ENCODE peak calls at places on chromosomes 12 and 14, in four cellular contexts. One of them, this sample, is unnamed.

GRCh38 chr12:73731658-73732057 is 806.0 kb upstream of the ATXN7L3B start:
- DNase-seq in H1: no peak
- DNase-seq in GM12878: no peak
- DNase-seq in HepG2: no peak
- DNase-seq in this sample: no peak

GRCh38 chr14:98889107-98889835 is 382.7 kb downstream of the BCL11B start:
- DNase-seq in H1: no peak
- DNase-seq in GM12878: no peak
- DNase-seq in HepG2: no peak
- DNase-seq in this sample: no peak

GRCh38 chr14:83162351-83162929 is 1628.8 kb upstream of the SEL1L start:
- DNase-seq in H1: no peak
- DNase-seq in GM12878: no peak
- DNase-seq in HepG2: no peak
- DNase-seq in this sample: no peak

GRCh38 chr12:57309420-57309819 is 58.4 kb upstream of the STAC3 start:
- DNase-seq in H1: no peak
- DNase-seq in GM12878: no peak
- DNase-seq in HepG2: no peak
- DNase-seq in this sample: no peak

GRCh38 chr12:102883204-102883799 is 33.7 kb downstream of the PAH start:
- DNase-seq in H1: peak
- DNase-seq in GM12878: no peak
- DNase-seq in HepG2: peak
- DNase-seq in this sample: peak

GRCh38 chr12:104571328-104571727 is 114.6 kb downstream of the CHST11 start:
- DNase-seq in H1: no peak
- DNase-seq in GM12878: peak
- DNase-seq in HepG2: no peak
- DNase-seq in this sample: no peak

GRCh38 chr14:26549571-26549970 is 48.3 kb downstream of the NOVA1 start:
- DNase-seq in H1: no peak
- DNase-seq in GM12878: no peak
- DNase-seq in HepG2: no peak
- DNase-seq in this sample: no peak

GRCh38 chr14:58118097-58118496 is 33.9 kb downstream of the ARMH4 start:
- DNase-seq in H1: no peak
- DNase-seq in GM12878: no peak
- DNase-seq in HepG2: no peak
- DNase-seq in this sample: no peak

GRCh38 chr12:60415361-60415760 is 819.5 kb downstream of the SLC16A7 start:
- DNase-seq in H1: no peak
- DNase-seq in GM12878: no peak
- DNase-seq in HepG2: no peak
- DNase-seq in this sample: no peak

GRCh38 chr12:71269199-71269598 is 111.4 kb upstream of the TSPAN8 start:
- DNase-seq in H1: no peak
- DNase-seq in GM12878: no peak
- DNase-seq in HepG2: no peak
- DNase-seq in this sample: no peak

GRCh38 chr12:130372936-130373335 is 35.2 kb downstream of the PIWIL1 start:
- DNase-seq in H1: no peak
- DNase-seq in GM12878: no peak
- DNase-seq in HepG2: no peak
- DNase-seq in this sample: no peak

GRCh38 chr14:28767239-28767850 is 758 bp downstream of the FOXG1 start:
- DNase-seq in H1: peak
- DNase-seq in GM12878: no peak
- DNase-seq in HepG2: no peak
- DNase-seq in this sample: no peak

GRCh38 chr14:78673845-78674244 is 503.7 kb downstream of the NRXN3 start:
- DNase-seq in H1: no peak
- DNase-seq in GM12878: no peak
- DNase-seq in HepG2: no peak
- DNase-seq in this sample: no peak

GRCh38 chr12:131618303-131618658 is 92.6 kb upstream of the SFSWAP start:
- DNase-seq in H1: peak
- DNase-seq in GM12878: no peak
- DNase-seq in HepG2: no peak
- DNase-seq in this sample: no peak

GRCh38 chr12:25135531-25136154 is 59.3 kb downstream of the DNAI7 start:
- DNase-seq in H1: peak
- DNase-seq in GM12878: no peak
- DNase-seq in HepG2: peak
- DNase-seq in this sample: no peak

GRCh38 chr12:113231275-113232231 is 10.3 kb downstream of the TPCN1 start:
- DNase-seq in H1: no peak
- DNase-seq in GM12878: no peak
- DNase-seq in HepG2: peak
- DNase-seq in this sample: no peak

GRCh38 chr12:96045566-96045965 is 10.2 kb upstream of the LTA4H start:
- DNase-seq in H1: no peak
- DNase-seq in GM12878: no peak
- DNase-seq in HepG2: no peak
- DNase-seq in this sample: no peak

GRCh38 chr14:22667881-22668280 is 23.7 kb upstream of the OR6J1 start:
- DNase-seq in H1: no peak
- DNase-seq in GM12878: no peak
- DNase-seq in HepG2: no peak
- DNase-seq in this sample: no peak

GRCh38 chr14:80419769-80420168 is 208.5 kb upstream of the DIO2 start:
- DNase-seq in H1: no peak
- DNase-seq in GM12878: no peak
- DNase-seq in HepG2: no peak
- DNase-seq in this sample: no peak

GRCh38 chr12:66055837-66056319 is 74.7 kb downstream of the LLPH start:
- DNase-seq in H1: no peak
- DNase-seq in GM12878: peak
- DNase-seq in HepG2: peak
- DNase-seq in this sample: no peak

GRCh38 chr12:105235299-105235746 is 651 bp downstream of the APPL2 start:
- DNase-seq in H1: no peak
- DNase-seq in GM12878: no peak
- DNase-seq in HepG2: no peak
- DNase-seq in this sample: peak

GRCh38 chr12:132812631-132813305 is 15.9 kb downstream of the GOLGA3 start:
- DNase-seq in H1: no peak
- DNase-seq in GM12878: no peak
- DNase-seq in HepG2: no peak
- DNase-seq in this sample: no peak

GRCh38 chr12:42893802-42894201 is 304.3 kb upstream of the PRICKLE1 start:
- DNase-seq in H1: no peak
- DNase-seq in GM12878: no peak
- DNase-seq in HepG2: no peak
- DNase-seq in this sample: no peak

GRCh38 chr12:132007041-132007440 is 57.3 kb downstream of the EP400 start:
- DNase-seq in H1: no peak
- DNase-seq in GM12878: no peak
- DNase-seq in HepG2: no peak
- DNase-seq in this sample: no peak

GRCh38 chr12:26100966-26101744 is 23.7 kb downstream of the BHLHE41 start:
- DNase-seq in H1: no peak
- DNase-seq in GM12878: no peak
- DNase-seq in HepG2: no peak
- DNase-seq in this sample: no peak

GRCh38 chr12:21881950-21882349 is 59.3 kb downstream of the ABCC9 start:
- DNase-seq in H1: no peak
- DNase-seq in GM12878: no peak
- DNase-seq in HepG2: no peak
- DNase-seq in this sample: no peak

GRCh38 chr12:132284071-132284492 is 45.3 kb downstream of the GALNT9 start:
- DNase-seq in H1: no peak
- DNase-seq in GM12878: no peak
- DNase-seq in HepG2: no peak
- DNase-seq in this sample: no peak

GRCh38 chr12:55698965-55699364 is 8.7 kb downstream of the ITGA7 start:
- DNase-seq in H1: no peak
- DNase-seq in GM12878: no peak
- DNase-seq in HepG2: no peak
- DNase-seq in this sample: no peak

GRCh38 chr14:34874386-34875030 is 652 bp downstream of the BAZ1A start:
- DNase-seq in H1: peak
- DNase-seq in GM12878: no peak
- DNase-seq in HepG2: peak
- DNase-seq in this sample: peak

GRCh38 chr12:32455607-32456063 is 56.3 kb downstream of the FGD4 start:
- DNase-seq in H1: no peak
- DNase-seq in GM12878: no peak
- DNase-seq in HepG2: peak
- DNase-seq in this sample: peak

GRCh38 chr12:10455766-10456165 is 2.6 kb upstream of the KLRC1 start:
- DNase-seq in H1: no peak
- DNase-seq in GM12878: no peak
- DNase-seq in HepG2: no peak
- DNase-seq in this sample: no peak

GRCh38 chr12:2982361-2982760 is 23.2 kb downstream of the TEAD4 start:
- DNase-seq in H1: no peak
- DNase-seq in GM12878: no peak
- DNase-seq in HepG2: no peak
- DNase-seq in this sample: no peak

GRCh38 chr12:89525002-89525823 is 617 bp upstream of the GALNT4 start:
- DNase-seq in H1: peak
- DNase-seq in GM12878: no peak
- DNase-seq in HepG2: peak
- DNase-seq in this sample: peak

GRCh38 chr12:103303484-103303883 is 192.3 kb downstream of the C12orf42 start:
- DNase-seq in H1: no peak
- DNase-seq in GM12878: no peak
- DNase-seq in HepG2: no peak
- DNase-seq in this sample: no peak

GRCh38 chr12:67512061-67512460 is 136.5 kb upstream of the DYRK2 start:
- DNase-seq in H1: no peak
- DNase-seq in GM12878: no peak
- DNase-seq in HepG2: no peak
- DNase-seq in this sample: no peak

GRCh38 chr12:32397703-32398102 is 1.7 kb upstream of the FGD4 start:
- DNase-seq in H1: peak
- DNase-seq in GM12878: no peak
- DNase-seq in HepG2: no peak
- DNase-seq in this sample: no peak

GRCh38 chr12:108858399-108859074 is 1.2 kb upstream of the SSH1 start:
- DNase-seq in H1: no peak
- DNase-seq in GM12878: no peak
- DNase-seq in HepG2: no peak
- DNase-seq in this sample: no peak

GRCh38 chr12:83018063-83018462 is 331.4 kb downstream of the TMTC2 start:
- DNase-seq in H1: no peak
- DNase-seq in GM12878: no peak
- DNase-seq in HepG2: no peak
- DNase-seq in this sample: no peak
- TF ChIP-seq CHD2 in H1: no peak
- TF ChIP-seq CHD2 in GM12878: no peak
- TF ChIP-seq CHD2 in HepG2: no peak
- TF ChIP-seq CHD2 in this sample: no peak

GRCh38 chr12:75854681-75855309 is 176.8 kb downstream of the PHLDA1 start:
- DNase-seq in H1: no peak
- DNase-seq in GM12878: no peak
- DNase-seq in HepG2: no peak
- DNase-seq in this sample: no peak

GRCh38 chr12:75852956-75853355 is 178.6 kb downstream of the PHLDA1 start:
- DNase-seq in H1: no peak
- DNase-seq in GM12878: no peak
- DNase-seq in HepG2: no peak
- DNase-seq in this sample: no peak

GRCh38 chr12:75855360-75855759 is 176.2 kb downstream of the PHLDA1 start:
- DNase-seq in H1: no peak
- DNase-seq in GM12878: no peak
- DNase-seq in HepG2: no peak
- DNase-seq in this sample: no peak

GRCh38 chr12:75852143-75852542 is 179.4 kb downstream of the PHLDA1 start:
- DNase-seq in H1: no peak
- DNase-seq in GM12878: no peak
- DNase-seq in HepG2: no peak
- DNase-seq in this sample: no peak

DNA sequence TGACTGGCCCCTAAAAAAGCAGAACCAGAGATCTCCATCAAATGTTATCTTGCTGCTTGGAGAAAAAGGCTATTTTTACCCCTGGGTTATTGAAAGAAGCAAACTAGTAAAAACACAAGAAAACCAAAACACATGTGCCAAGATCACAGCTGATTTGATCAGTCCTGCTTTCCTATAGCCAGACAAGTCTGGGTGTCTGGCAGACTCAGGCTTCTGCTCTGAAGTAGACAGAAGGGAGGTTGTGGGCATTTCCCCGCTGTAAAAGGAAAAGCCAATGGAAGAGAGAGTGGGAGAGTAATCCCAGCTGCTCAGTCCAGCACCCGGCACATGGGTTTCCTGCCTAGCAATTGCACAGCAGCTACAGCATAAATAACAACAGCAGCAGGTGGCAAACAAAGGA is 178.0 kb downstream of the PHLDA1 start:
- DNase-seq in H1: no peak
- DNase-seq in GM12878: no peak
- DNase-seq in HepG2: no peak
- DNase-seq in this sample: peak
- TF ChIP-seq TCF12 in H1: no peak
- TF ChIP-seq TCF12 in GM12878: no peak
- TF ChIP-seq TCF12 in HepG2: no peak
- TF ChIP-seq TCF12 in this sample: peak

GRCh38 chr12:98516184-98516873 is 939 bp downstream of the TMPO start:
- DNase-seq in H1: peak
- DNase-seq in GM12878: peak
- DNase-seq in HepG2: peak
- DNase-seq in this sample: peak

GRCh38 chr12:98514984-98515367 is 414 bp upstream of the TMPO start:
- DNase-seq in H1: no peak
- DNase-seq in GM12878: no peak
- DNase-seq in HepG2: no peak
- DNase-seq in this sample: peak

GRCh38 chr12:98509063-98509462 is 6.3 kb upstream of the TMPO start:
- DNase-seq in H1: peak
- DNase-seq in GM12878: no peak
- DNase-seq in HepG2: peak
- DNase-seq in this sample: no peak

GRCh38 chr12:98515368-98516183 is at the start of gene TMPO:
- DNase-seq in H1: peak
- DNase-seq in GM12878: peak
- DNase-seq in HepG2: peak
- DNase-seq in this sample: peak

GRCh38 chr12:98513379-98514318 is 1.7 kb upstream of the TMPO start:
- DNase-seq in H1: no peak
- DNase-seq in GM12878: no peak
- DNase-seq in HepG2: no peak
- DNase-seq in this sample: no peak
- TF ChIP-seq SIN3A in H1: no peak
- TF ChIP-seq SIN3A in GM12878: no peak
- TF ChIP-seq SIN3A in HepG2: no peak
- TF ChIP-seq SIN3A in this sample: no peak

GRCh38 chr12:11695321-11695720 is 45.8 kb downstream of the ETV6 start:
- DNase-seq in H1: no peak
- DNase-seq in GM12878: no peak
- DNase-seq in HepG2: no peak
- DNase-seq in this sample: no peak
- TF ChIP-seq CHD2 in H1: no peak
- TF ChIP-seq CHD2 in GM12878: no peak
- TF ChIP-seq CHD2 in HepG2: no peak
- TF ChIP-seq CHD2 in this sample: no peak